ENCODE peak calls at places on chromosomes 7 and 10, in ten cellular contexts. One of them, this sample, is unnamed.

GRCh38 chr10:96261132-96261531 is 10.2 kb downstream of the BLNK start:
- DNase-seq in GM12864: no peak
- DNase-seq in fibroblast of mammary gland: no peak
- DNase-seq in epithelial cell of esophagus: no peak
- DNase-seq in GM12865: no peak
- DNase-seq in right atrium auricular region: no peak
- DNase-seq in foreskin fibroblast: no peak
- DNase-seq in Peyer's patch: no peak
- DNase-seq in nephron progenitor cell: no peak
- DNase-seq in lower leg skin: no peak
- DNase-seq in this sample: no peak

GRCh38 chr10:110843031-110843430 is 28.7 kb upstream of the PDCD4 start:
- DNase-seq in GM12864: peak; percentile 95
- DNase-seq in fibroblast of mammary gland: no peak
- DNase-seq in epithelial cell of esophagus: no peak
- DNase-seq in GM12865: peak; percentile 98
- DNase-seq in right atrium auricular region: no peak
- DNase-seq in foreskin fibroblast: no peak
- DNase-seq in Peyer's patch: peak; percentile 76
- DNase-seq in nephron progenitor cell: no peak
- DNase-seq in lower leg skin: no peak
- DNase-seq in this sample: peak; percentile 69

GRCh38 chr7:139026551-139026950 is 9.3 kb downstream of the ZC3HAV1L start:
- DNase-seq in GM12864: no peak
- DNase-seq in fibroblast of mammary gland: no peak
- DNase-seq in epithelial cell of esophagus: no peak
- DNase-seq in GM12865: no peak
- DNase-seq in right atrium auricular region: no peak
- DNase-seq in foreskin fibroblast: no peak
- DNase-seq in Peyer's patch: no peak
- DNase-seq in nephron progenitor cell: no peak
- DNase-seq in lower leg skin: no peak
- DNase-seq in this sample: no peak

GRCh38 chr10:89062861-89063260 is 72.3 kb downstream of the FAS start:
- DNase-seq in GM12864: no peak
- DNase-seq in fibroblast of mammary gland: peak; percentile 50
- DNase-seq in epithelial cell of esophagus: no peak
- DNase-seq in GM12865: no peak
- DNase-seq in right atrium auricular region: no peak
- DNase-seq in foreskin fibroblast: peak; percentile 67
- DNase-seq in Peyer's patch: no peak
- DNase-seq in nephron progenitor cell: no peak
- DNase-seq in lower leg skin: no peak
- DNase-seq in this sample: no peak

GRCh38 chr10:132322621-132323048 is 9.4 kb upstream of the LRRC27 start:
- DNase-seq in GM12864: no peak
- DNase-seq in fibroblast of mammary gland: peak; percentile 69
- DNase-seq in epithelial cell of esophagus: peak; percentile 14
- DNase-seq in GM12865: peak; percentile 51
- DNase-seq in right atrium auricular region: no peak
- DNase-seq in foreskin fibroblast: peak; percentile 67
- DNase-seq in Peyer's patch: no peak
- DNase-seq in nephron progenitor cell: no peak
- DNase-seq in lower leg skin: no peak
- DNase-seq in this sample: no peak

GRCh38 chr7:94045566-94045965 is 41.4 kb upstream of the BET1 start:
- DNase-seq in GM12864: no peak
- DNase-seq in fibroblast of mammary gland: no peak
- DNase-seq in epithelial cell of esophagus: peak; percentile 24
- DNase-seq in GM12865: no peak
- DNase-seq in right atrium auricular region: no peak
- DNase-seq in foreskin fibroblast: no peak
- DNase-seq in Peyer's patch: no peak
- DNase-seq in nephron progenitor cell: no peak
- DNase-seq in lower leg skin: no peak
- DNase-seq in this sample: no peak

GRCh38 chr10:131453772-131454634 is 142.5 kb upstream of the TCERG1L start:
- DNase-seq in GM12864: no peak
- DNase-seq in fibroblast of mammary gland: peak; percentile 16
- DNase-seq in epithelial cell of esophagus: peak; percentile 61
- DNase-seq in GM12865: peak; percentile 11
- DNase-seq in right atrium auricular region: peak; percentile 76
- DNase-seq in foreskin fibroblast: no peak
- DNase-seq in Peyer's patch: peak; percentile 25
- DNase-seq in nephron progenitor cell: peak; percentile 96
- DNase-seq in lower leg skin: peak; percentile 59
- DNase-seq in this sample: no peak

GRCh38 chr7:36289833-36290661 is 99.6 kb upstream of the ANLN start:
- DNase-seq in GM12864: no peak
- DNase-seq in fibroblast of mammary gland: peak; percentile 8
- DNase-seq in epithelial cell of esophagus: no peak
- DNase-seq in GM12865: no peak
- DNase-seq in right atrium auricular region: no peak
- DNase-seq in foreskin fibroblast: no peak
- DNase-seq in Peyer's patch: no peak
- DNase-seq in nephron progenitor cell: no peak
- DNase-seq in lower leg skin: no peak
- DNase-seq in this sample: no peak

GRCh38 chr10:121437596-121437995 is 160.6 kb downstream of the FGFR2 start:
- DNase-seq in GM12864: no peak
- DNase-seq in fibroblast of mammary gland: no peak
- DNase-seq in epithelial cell of esophagus: no peak
- DNase-seq in GM12865: no peak
- DNase-seq in right atrium auricular region: peak; percentile 59
- DNase-seq in foreskin fibroblast: no peak
- DNase-seq in Peyer's patch: no peak
- DNase-seq in nephron progenitor cell: peak; percentile 29
- DNase-seq in lower leg skin: no peak
- DNase-seq in this sample: no peak

GRCh38 chr10:113993489-113993932 is 50.2 kb upstream of the ADRB1 start:
- DNase-seq in GM12864: no peak
- DNase-seq in fibroblast of mammary gland: peak; percentile 48
- DNase-seq in epithelial cell of esophagus: no peak
- DNase-seq in GM12865: no peak
- DNase-seq in right atrium auricular region: peak; percentile 77
- DNase-seq in foreskin fibroblast: no peak
- DNase-seq in Peyer's patch: no peak
- DNase-seq in nephron progenitor cell: no peak
- DNase-seq in lower leg skin: no peak
- DNase-seq in this sample: no peak

GRCh38 chr7:151663382-151664100 is 143.8 kb upstream of the RHEB start:
- DNase-seq in GM12864: no peak
- DNase-seq in fibroblast of mammary gland: peak; percentile 42
- DNase-seq in epithelial cell of esophagus: no peak
- DNase-seq in GM12865: no peak
- DNase-seq in right atrium auricular region: no peak
- DNase-seq in foreskin fibroblast: no peak
- DNase-seq in Peyer's patch: no peak
- DNase-seq in nephron progenitor cell: no peak
- DNase-seq in lower leg skin: no peak
- DNase-seq in this sample: no peak

GRCh38 chr10:100481462-100482081 is 18.8 kb downstream of the WNT8B start:
- DNase-seq in GM12864: peak; percentile 68
- DNase-seq in fibroblast of mammary gland: peak; percentile 84
- DNase-seq in epithelial cell of esophagus: peak; percentile 91
- DNase-seq in GM12865: peak; percentile 91
- DNase-seq in right atrium auricular region: peak; percentile 89
- DNase-seq in foreskin fibroblast: peak; percentile 73
- DNase-seq in Peyer's patch: peak; percentile 85
- DNase-seq in nephron progenitor cell: peak; percentile 87
- DNase-seq in lower leg skin: peak; percentile 91
- DNase-seq in this sample: peak; percentile 90
- TF ChIP-seq CTCF in GM12864: no peak
- TF ChIP-seq CTCF in fibroblast of mammary gland: no peak
- TF ChIP-seq CTCF in epithelial cell of esophagus: no peak
- TF ChIP-seq CTCF in GM12865: no peak
- TF ChIP-seq CTCF in right atrium auricular region: no peak
- TF ChIP-seq CTCF in foreskin fibroblast: no peak
- TF ChIP-seq CTCF in Peyer's patch: no peak
- TF ChIP-seq CTCF in nephron progenitor cell: no peak
- TF ChIP-seq CTCF in lower leg skin: no peak
- TF ChIP-seq CTCF in this sample: no peak

DNA sequence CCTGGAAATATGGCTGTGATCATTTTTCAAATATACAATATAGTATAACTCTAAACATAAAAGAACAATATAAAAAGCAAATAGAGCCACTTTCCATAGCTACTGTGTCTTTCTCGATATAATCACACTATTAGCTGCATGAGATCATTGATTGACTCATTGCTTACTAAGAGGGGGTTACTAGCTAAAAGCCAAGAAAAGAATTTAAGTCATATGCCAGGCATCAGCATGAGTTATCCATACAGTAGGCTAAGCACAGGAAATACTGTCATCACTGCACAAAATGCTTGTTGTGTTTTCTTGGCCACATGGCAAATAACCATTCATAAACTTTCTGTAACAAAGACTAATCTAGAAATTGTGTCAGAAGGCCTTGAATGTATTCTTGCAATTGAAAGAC is 18.8 kb upstream of the ABCB5 start:
- DNase-seq in GM12864: no peak
- DNase-seq in fibroblast of mammary gland: peak; percentile 91
- DNase-seq in epithelial cell of esophagus: peak; percentile 87
- DNase-seq in GM12865: no peak
- DNase-seq in right atrium auricular region: no peak
- DNase-seq in foreskin fibroblast: peak; percentile 66
- DNase-seq in Peyer's patch: no peak
- DNase-seq in nephron progenitor cell: no peak
- DNase-seq in lower leg skin: no peak
- DNase-seq in this sample: no peak
- TF ChIP-seq CTCF in GM12864: no peak
- TF ChIP-seq CTCF in fibroblast of mammary gland: no peak
- TF ChIP-seq CTCF in epithelial cell of esophagus: no peak
- TF ChIP-seq CTCF in GM12865: no peak
- TF ChIP-seq CTCF in right atrium auricular region: no peak
- TF ChIP-seq CTCF in foreskin fibroblast: no peak
- TF ChIP-seq CTCF in Peyer's patch: no peak
- TF ChIP-seq CTCF in nephron progenitor cell: no peak
- TF ChIP-seq CTCF in lower leg skin: no peak
- TF ChIP-seq CTCF in this sample: no peak

GRCh38 chr10:79436850-79437103 is 8.6 kb downstream of the ZCCHC24 start:
- DNase-seq in GM12864: no peak
- DNase-seq in fibroblast of mammary gland: no peak
- DNase-seq in epithelial cell of esophagus: no peak
- DNase-seq in GM12865: no peak
- DNase-seq in right atrium auricular region: no peak
- DNase-seq in foreskin fibroblast: no peak
- DNase-seq in Peyer's patch: no peak
- DNase-seq in nephron progenitor cell: no peak
- DNase-seq in lower leg skin: no peak
- DNase-seq in this sample: no peak

GRCh38 chr10:79438699-79439085 is 6.7 kb downstream of the ZCCHC24 start:
- DNase-seq in GM12864: no peak
- DNase-seq in fibroblast of mammary gland: no peak
- DNase-seq in epithelial cell of esophagus: no peak
- DNase-seq in GM12865: no peak
- DNase-seq in right atrium auricular region: no peak
- DNase-seq in foreskin fibroblast: no peak
- DNase-seq in Peyer's patch: no peak
- DNase-seq in nephron progenitor cell: no peak
- DNase-seq in lower leg skin: no peak
- DNase-seq in this sample: no peak

GRCh38 chr10:79437111-79437814 is 8.2 kb downstream of the ZCCHC24 start:
- DNase-seq in GM12864: no peak
- DNase-seq in fibroblast of mammary gland: peak; percentile 69
- DNase-seq in epithelial cell of esophagus: peak; percentile 75
- DNase-seq in GM12865: no peak
- DNase-seq in right atrium auricular region: no peak
- DNase-seq in foreskin fibroblast: no peak
- DNase-seq in Peyer's patch: no peak
- DNase-seq in nephron progenitor cell: no peak
- DNase-seq in lower leg skin: no peak
- DNase-seq in this sample: no peak

GRCh38 chr10:79436066-79436849 is 9.2 kb downstream of the ZCCHC24 start:
- DNase-seq in GM12864: no peak
- DNase-seq in fibroblast of mammary gland: no peak
- DNase-seq in epithelial cell of esophagus: no peak
- DNase-seq in GM12865: no peak
- DNase-seq in right atrium auricular region: no peak
- DNase-seq in foreskin fibroblast: no peak
- DNase-seq in Peyer's patch: no peak
- DNase-seq in nephron progenitor cell: no peak
- DNase-seq in lower leg skin: no peak
- DNase-seq in this sample: no peak

GRCh38 chr10:79438021-79438698 is 7.3 kb downstream of the ZCCHC24 start:
- DNase-seq in GM12864: no peak
- DNase-seq in fibroblast of mammary gland: peak; percentile 41
- DNase-seq in epithelial cell of esophagus: no peak
- DNase-seq in GM12865: no peak
- DNase-seq in right atrium auricular region: no peak
- DNase-seq in foreskin fibroblast: no peak
- DNase-seq in Peyer's patch: no peak
- DNase-seq in nephron progenitor cell: no peak
- DNase-seq in lower leg skin: no peak
- DNase-seq in this sample: no peak
- TF ChIP-seq CTCF in GM12864: no peak
- TF ChIP-seq CTCF in fibroblast of mammary gland: peak; percentile 43
- TF ChIP-seq CTCF in epithelial cell of esophagus: no peak
- TF ChIP-seq CTCF in GM12865: no peak
- TF ChIP-seq CTCF in right atrium auricular region: peak; percentile 39
- TF ChIP-seq CTCF in foreskin fibroblast: peak; percentile 23
- TF ChIP-seq CTCF in Peyer's patch: peak; percentile 5
- TF ChIP-seq CTCF in nephron progenitor cell: no peak
- TF ChIP-seq CTCF in lower leg skin: no peak
- TF ChIP-seq CTCF in this sample: no peak

DNA sequence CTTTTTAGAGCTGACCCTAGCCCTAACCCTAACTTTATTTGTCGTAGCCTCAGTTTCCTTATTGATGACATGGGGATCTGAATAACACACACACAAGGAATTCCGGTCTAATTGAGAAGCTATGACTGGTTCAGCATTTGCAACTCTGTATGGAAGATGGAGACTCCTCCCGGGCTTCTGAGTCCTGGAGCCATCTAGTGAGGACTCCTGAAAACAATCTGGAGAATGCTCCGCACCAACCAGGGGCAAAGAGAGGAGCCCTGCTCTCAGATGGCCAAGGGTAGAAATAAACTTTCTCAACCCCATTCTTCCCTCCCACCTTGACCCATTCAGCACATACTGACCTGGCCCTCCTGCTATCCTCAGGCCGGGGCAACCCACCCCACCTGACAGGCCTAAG is 26.4 kb downstream of the MBL2 start:
- DNase-seq in GM12864: no peak
- DNase-seq in fibroblast of mammary gland: no peak
- DNase-seq in epithelial cell of esophagus: no peak
- DNase-seq in GM12865: no peak
- DNase-seq in right atrium auricular region: no peak
- DNase-seq in foreskin fibroblast: no peak
- DNase-seq in Peyer's patch: no peak
- DNase-seq in nephron progenitor cell: no peak
- DNase-seq in lower leg skin: no peak
- DNase-seq in this sample: no peak
- TF ChIP-seq CTCF in GM12864: no peak
- TF ChIP-seq CTCF in fibroblast of mammary gland: no peak
- TF ChIP-seq CTCF in epithelial cell of esophagus: no peak
- TF ChIP-seq CTCF in GM12865: no peak
- TF ChIP-seq CTCF in right atrium auricular region: no peak
- TF ChIP-seq CTCF in foreskin fibroblast: no peak
- TF ChIP-seq CTCF in Peyer's patch: no peak
- TF ChIP-seq CTCF in nephron progenitor cell: no peak
- TF ChIP-seq CTCF in lower leg skin: no peak
- TF ChIP-seq CTCF in this sample: no peak

This sample was measured in GM13977.